ENCODE peak calls at places on chromosomes 13 and 19, in six cellular contexts. B is PC-9, J is neural progenitor cell, X is GM23248, T is PC-3, N is H1. U is an unnamed sample.

GRCh38 chr19:5957132-5957531 is 20.8 kb downstream of the RANBP3 start:
- DNase-seq in N (no peak), T (no peak), J (no peak), X (peak; percentile 49), B (no peak), U (no peak)

GRCh38 chr19:43765109-43765876 is 10.5 kb upstream of the SMG9 start:
- DNase-seq in T (peak; percentile 96), X (peak; percentile 99), N (no peak), B (peak; percentile 90), J (no peak), U (no peak)

GRCh38 chr13:30463820-30464495 is 1.8 kb downstream of the HMGB1 start:
- DNase-seq in B (no peak), X (peak; percentile 79), T (peak; percentile 51), J (no peak), N (no peak), U (no peak)

GRCh38 chr13:99929866-99930265 is 41.7 kb downstream of the ZIC5 start:
- DNase-seq in X (no peak), T (no peak), N (no peak), B (no peak), J (no peak), U (no peak)

GRCh38 chr19:18895828-18896341 is at the start of gene CERS1:
- DNase-seq in X (peak; percentile 54), T (no peak), J (peak; percentile 82), N (peak; percentile 75), B (no peak), U (no peak)

GRCh38 chr19:5743640-5744039 is 23.2 kb downstream of the CATSPERD start:
- DNase-seq in N (no peak), J (no peak), B (no peak), X (peak; percentile 14), T (no peak), U (no peak)

GRCh38 chr13:67632590-67632989 is 402.5 kb upstream of the PCDH9 start:
- DNase-seq in N (no peak), B (no peak), J (no peak), X (no peak), T (no peak), U (peak; percentile 94)

GRCh38 chr13:94672400-94672799 is 39.9 kb downstream of the SOX21 start:
- DNase-seq in B (no peak), J (no peak), T (no peak), N (no peak), X (no peak), U (no peak)

GRCh38 chr19:36833430-36833829 is 4.8 kb downstream of the ZNF790 start:
- DNase-seq in J (no peak), X (no peak), N (no peak), T (no peak), B (no peak), U (no peak)

GRCh38 chr13:101876951-101877350 is 424.5 kb downstream of the ITGBL1 start:
- DNase-seq in B (no peak), X (no peak), J (no peak), N (no peak), T (no peak), U (no peak)

GRCh38 chr19:49746206-49746958 is 16.7 kb downstream of the TSKS start:
- DNase-seq in B (no peak), N (peak; percentile 97), J (peak; percentile 61), T (peak; percentile 46), X (peak; percentile 29), U (no peak)

GRCh38 chr13:33057019-33057785 is 41.0 kb downstream of the KL start:
- DNase-seq in X (peak; percentile 45), J (peak; percentile 52), B (no peak), T (peak; percentile 47), N (no peak), U (no peak)

GRCh38 chr19:39154626-39155100 is 29.1 kb downstream of the PAK4 start:
- DNase-seq in X (no peak), T (peak; percentile 75), B (peak; percentile 92), N (no peak), J (no peak), U (no peak)

GRCh38 chr19:10682397-10683063 is 18.7 kb upstream of the QTRT1 start:
- DNase-seq in X (no peak), B (no peak), J (no peak), T (no peak), N (no peak), U (no peak)

GRCh38 chr13:110416131-110416584 is 109.1 kb downstream of the COL4A2 start:
- DNase-seq in T (no peak), N (no peak), J (no peak), B (no peak), X (peak; percentile 74), U (no peak)

GRCh38 chr13:110417537-110417908 is 110.4 kb downstream of the COL4A2 start:
- DNase-seq in B (no peak), J (no peak), T (no peak), N (no peak), X (peak; percentile 46), U (no peak)

GRCh38 chr13:110413311-110414040 is 106.4 kb downstream of the COL4A2 start:
- DNase-seq in N (no peak), T (no peak), B (no peak), X (no peak), J (no peak), U (no peak)

GRCh38 chr13:110414283-110414682 is 107.2 kb downstream of the COL4A2 start:
- DNase-seq in T (no peak), J (no peak), X (no peak), B (no peak), N (no peak), U (no peak)

GRCh38 chr13:110415669-110416068 is 108.6 kb downstream of the COL4A2 start:
- DNase-seq in B (peak; percentile 11), N (no peak), X (peak; percentile 49), T (peak; percentile 38), J (no peak), U (no peak)
- H3K27ac ChIP-seq in B (no peak overlapping the region), N (no peak overlapping the region), X (peak overlapping the region; percentile 80), T (no peak overlapping the region), J (no peak overlapping the region), U (no peak overlapping the region)

DNA sequence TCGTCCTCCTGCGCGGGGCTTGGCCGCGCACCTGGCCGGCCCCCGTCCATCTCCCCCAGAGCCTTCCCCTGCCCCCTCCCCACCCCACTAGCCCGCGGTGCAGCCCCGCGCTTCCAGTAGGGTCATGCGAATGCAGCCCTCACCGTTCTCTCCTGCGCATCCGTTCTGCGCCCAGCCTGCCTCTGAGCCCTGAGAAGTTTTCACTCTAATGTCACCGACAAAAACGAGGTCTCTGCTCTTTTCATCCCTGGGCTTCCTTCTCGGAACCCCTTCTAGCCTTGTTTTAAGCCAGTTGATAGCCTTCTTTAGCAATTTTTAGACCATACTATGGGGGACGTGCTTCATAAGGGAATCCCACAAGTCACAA is 97.4 kb downstream of the ATP8A2 start:
- DNase-seq in J (no peak), N (no peak), T (no peak), B (no peak), X (no peak), U (no peak)
- TF ChIP-seq EZH2 in J (peak; percentile 40), N (no peak), T (no peak), B (no peak), X (no peak), U (no peak)

DNA sequence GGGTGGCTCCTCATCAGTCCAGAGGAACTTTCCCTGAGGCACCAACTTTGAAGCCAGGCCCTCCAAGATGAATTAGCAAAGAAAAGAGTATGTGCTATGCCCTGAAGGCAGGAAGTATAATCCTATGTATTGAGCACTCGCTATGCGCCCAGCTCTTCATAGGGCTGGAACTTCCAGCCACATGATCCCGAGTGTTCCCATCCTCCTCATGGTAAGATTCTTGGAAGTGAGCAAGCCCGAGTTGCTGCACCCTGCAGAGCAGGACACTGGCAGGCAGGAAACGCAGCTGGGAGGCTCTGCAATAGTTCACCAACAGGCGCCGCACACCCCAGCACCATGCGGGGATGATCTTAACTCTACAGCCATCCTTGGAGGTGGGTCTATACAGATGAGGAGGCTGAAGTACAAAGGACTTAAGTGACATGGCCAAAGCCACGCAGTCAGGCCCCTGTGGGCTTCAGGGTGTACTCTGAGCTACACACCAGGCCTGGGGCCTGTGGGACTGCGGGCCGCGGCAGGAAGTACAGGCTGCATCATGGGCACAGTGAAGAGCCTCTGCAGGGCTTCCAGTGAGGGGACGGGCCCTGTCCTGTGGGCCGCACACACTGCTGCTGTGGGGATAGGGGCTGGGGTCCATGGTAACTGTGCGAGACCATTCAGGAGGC is 25.1 kb downstream of the C19orf47 start:
- DNase-seq in T (no peak), J (no peak), B (no peak), X (no peak), N (no peak), U (peak; percentile 66)
- H3K4me3 ChIP-seq in T (no peak overlapping the region), J (no peak overlapping the region), B (no peak overlapping the region), X (no peak overlapping the region), N (no peak overlapping the region), U (peak overlapping the region; percentile 40)

GRCh38 chr19:1409204-1410005 is 2.0 kb downstream of the DAZAP1 start:
- DNase-seq in J (no peak), T (no peak), X (peak; percentile 57), N (no peak), B (no peak), U (no peak)
- H3K27ac ChIP-seq in J (no peak overlapping the region), T (peak overlapping the region; percentile 77), X (peak overlapping the region; percentile 92), N (peak overlapping the region; percentile 66), B (peak overlapping the region; percentile 72), U (peak overlapping the region; percentile 94)

GRCh38 chr13:50843256-50844043 is at the start of gene DLEU7:
- DNase-seq in B (no peak), X (no peak), J (peak; percentile 88), T (no peak), N (peak; percentile 83), U (no peak)
- TF ChIP-seq EZH2 in B (no peak), X (no peak), J (no peak), T (no peak), N (peak; percentile 62), U (no peak)

GRCh38 chr19:45954132-45954531 is 19.5 kb downstream of the NOVA2 start:
- DNase-seq in N (no peak), J (peak; percentile 89), B (no peak), X (no peak), T (no peak), U (no peak)

GRCh38 chr19:45955905-45956608 is 17.6 kb downstream of the NOVA2 start:
- DNase-seq in T (peak; percentile 85), J (no peak), B (peak; percentile 66), X (no peak), N (no peak), U (no peak)

GRCh38 chr19:45952691-45953505 is 20.8 kb downstream of the NOVA2 start:
- DNase-seq in J (peak; percentile 96), B (peak; percentile 49), X (peak; percentile 71), N (peak; percentile 96), T (peak; percentile 42), U (no peak)

GRCh38 chr19:45952341-45952690 is 21.3 kb downstream of the NOVA2 start:
- DNase-seq in X (no peak), J (no peak), T (no peak), N (no peak), B (no peak), U (no peak)

GRCh38 chr19:45953676-45954075 is 20.0 kb downstream of the NOVA2 start:
- DNase-seq in J (no peak), N (no peak), T (peak; percentile 29), X (no peak), B (no peak), U (no peak)
- H3K4me3 ChIP-seq in J (peak overlapping the region; percentile 61), N (peak overlapping the region; percentile 73), T (no peak overlapping the region), X (no peak overlapping the region), B (no peak overlapping the region), U (no peak overlapping the region)

GRCh38 chr13:52868190-52868589 is 19.8 kb upstream of the PCDH8 start:
- DNase-seq in J (no peak), T (no peak), B (no peak), N (no peak), X (no peak), U (no peak)
- H3K27ac ChIP-seq in J (no peak overlapping the region), T (no peak overlapping the region), B (no peak overlapping the region), N (no peak overlapping the region), X (no peak overlapping the region), U (no peak overlapping the region)

GRCh38 chr19:53960187-53960586 is 2.5 kb upstream of the CACNG8 start:
- DNase-seq in X (no peak), J (peak; percentile 62), N (peak; percentile 75), B (no peak), T (no peak), U (no peak)
- TF ChIP-seq EZH2 in X (no peak), J (peak; percentile 57), N (no peak), B (no peak), T (no peak), U (no peak)

U was measured in SK-N-MC.